ENCODE peak calls at places on chromosomes 12 and 14, in six cellular contexts. P, J, L, Z, Y and C are unnamed samples.

GRCh38 chr12:13436696-13437391 is 240.3 kb downstream of the EMP1 start:
- DNase-seq in P (peak; percentile 45), J (no peak), L (peak; percentile 6), Z (no peak), Y (peak; percentile 33), C (no peak)

GRCh38 chr12:41188058-41188840 is at the start of gene PDZRN4:
- DNase-seq in P (no peak), J (no peak), L (peak; percentile 4), Z (no peak), Y (peak; percentile 2), C (no peak)

GRCh38 chr14:67532998-67533753 is at the start of gene PLEKHH1:
- DNase-seq in P (peak; percentile 43), J (peak; percentile 77), L (peak; percentile 77), Z (peak; percentile 45), Y (peak; percentile 85), C (peak; percentile 43)

GRCh38 chr14:57495409-57495808 is 1.8 kb upstream of the CCDC198 start:
- DNase-seq in P (no peak), J (no peak), L (no peak), Z (no peak), Y (no peak), C (no peak)

GRCh38 chr14:20848316-20848954 is 42.8 kb upstream of the RNASE3 start:
- DNase-seq in P (peak; percentile 39), J (no peak), L (peak; percentile 20), Z (no peak), Y (peak; percentile 25), C (no peak)

GRCh38 chr14:72549026-72549425 is 344.9 kb downstream of the DPF3 start:
- DNase-seq in P (no peak), J (no peak), L (no peak), Z (no peak), Y (no peak), C (no peak)

GRCh38 chr14:100785338-100785615 is 40.6 kb upstream of the MEG3 start:
- DNase-seq in P (no peak), J (no peak), L (no peak), Z (no peak), Y (no peak), C (no peak)

GRCh38 chr12:56991319-56991906 is 14.9 kb downstream of the ZBTB39 start:
- DNase-seq in P (no peak), J (no peak), L (no peak), Z (no peak), Y (no peak), C (no peak)

GRCh38 chr12:599756-600155 is 63.5 kb downstream of the NINJ2 start:
- DNase-seq in P (no peak), J (no peak), L (no peak), Z (no peak), Y (no peak), C (no peak)

GRCh38 chr12:62632521-62632920 is 165.9 kb downstream of the MON2 start:
- DNase-seq in P (no peak), J (peak; percentile 14), L (peak; percentile 24), Z (no peak), Y (peak; percentile 60), C (no peak)